ENCODE peak calls at places on chromosome 14, in six cellular contexts. One of them, this sample, is unnamed.

GRCh38 chr14:91256661-91257060 is 12.2 kb upstream of the GPR68 start:
- DNase-seq in hypothalamus: no peak
- DNase-seq in nucleus accumbens: no peak
- DNase-seq in T-helper 2 cell: no peak
- DNase-seq in AG09319: no peak
- DNase-seq in hippocampal formation: no peak
- DNase-seq in this sample: no peak

GRCh38 chr14:69945905-69946304 is 66.7 kb downstream of the SMOC1 start:
- DNase-seq in hypothalamus: no peak
- DNase-seq in nucleus accumbens: no peak
- DNase-seq in T-helper 2 cell: no peak
- DNase-seq in AG09319: no peak
- DNase-seq in hippocampal formation: no peak
- DNase-seq in this sample: no peak

GRCh38 chr14:98144964-98145363 is 1127.0 kb downstream of the BCL11B start:
- DNase-seq in T-helper 2 cell: no peak
- DNase-seq in AG09319: no peak
- DNase-seq in hippocampal formation: no peak
- DNase-seq in hypothalamus: no peak
- DNase-seq in nucleus accumbens: no peak
- DNase-seq in this sample: no peak

GRCh38 chr14:85978851-85979250 is 448.9 kb downstream of the FLRT2 start:
- DNase-seq in AG09319: no peak
- DNase-seq in hypothalamus: no peak
- DNase-seq in T-helper 2 cell: no peak
- DNase-seq in hippocampal formation: no peak
- DNase-seq in nucleus accumbens: no peak
- DNase-seq in this sample: no peak

GRCh38 chr14:72553656-72554055 is 340.2 kb downstream of the DPF3 start:
- DNase-seq in hippocampal formation: no peak
- DNase-seq in AG09319: no peak
- DNase-seq in T-helper 2 cell: no peak
- DNase-seq in hypothalamus: no peak
- DNase-seq in nucleus accumbens: no peak
- DNase-seq in this sample: no peak

GRCh38 chr14:101561145-101561896 is at the start of gene DIO3:
- DNase-seq in nucleus accumbens: no peak
- DNase-seq in hippocampal formation: no peak
- DNase-seq in hypothalamus: no peak
- DNase-seq in AG09319: no peak
- DNase-seq in T-helper 2 cell: no peak
- DNase-seq in this sample: no peak

GRCh38 chr14:67815573-67816235 is 686 bp downstream of the ZFYVE26 start:
- DNase-seq in nucleus accumbens: peak; percentile 22
- DNase-seq in hippocampal formation: no peak
- DNase-seq in hypothalamus: no peak
- DNase-seq in AG09319: no peak
- DNase-seq in T-helper 2 cell: no peak
- DNase-seq in this sample: no peak

GRCh38 chr14:34081576-34082136 is 130.8 kb upstream of the EGLN3 start:
- DNase-seq in nucleus accumbens: no peak
- DNase-seq in AG09319: peak; percentile 11
- DNase-seq in hippocampal formation: no peak
- DNase-seq in T-helper 2 cell: no peak
- DNase-seq in hypothalamus: no peak
- DNase-seq in this sample: no peak

GRCh38 chr14:37539992-37540391 is 55.1 kb downstream of the FOXA1 start:
- DNase-seq in AG09319: no peak
- DNase-seq in hypothalamus: no peak
- DNase-seq in T-helper 2 cell: no peak
- DNase-seq in hippocampal formation: no peak
- DNase-seq in nucleus accumbens: no peak
- DNase-seq in this sample: no peak

GRCh38 chr14:24089890-24090289 is 4.2 kb upstream of the PCK2 start:
- DNase-seq in nucleus accumbens: no peak
- DNase-seq in hippocampal formation: no peak
- DNase-seq in AG09319: no peak
- DNase-seq in T-helper 2 cell: no peak
- DNase-seq in hypothalamus: no peak
- DNase-seq in this sample: no peak

GRCh38 chr14:103444837-103445524 is 59.8 kb downstream of the MARK3 start:
- DNase-seq in hippocampal formation: no peak
- DNase-seq in hypothalamus: no peak
- DNase-seq in nucleus accumbens: no peak
- DNase-seq in T-helper 2 cell: no peak
- DNase-seq in AG09319: no peak
- DNase-seq in this sample: no peak

GRCh38 chr14:23306412-23307145 is at the start of gene BCL2L2:
- DNase-seq in AG09319: peak; percentile 68
- DNase-seq in hypothalamus: peak; percentile 94
- DNase-seq in T-helper 2 cell: no peak
- DNase-seq in nucleus accumbens: peak; percentile 93
- DNase-seq in hippocampal formation: peak; percentile 87
- DNase-seq in this sample: peak; percentile 92

GRCh38 chr14:52352546-52352945 is 38.4 kb downstream of the PTGER2 start:
- DNase-seq in nucleus accumbens: no peak
- DNase-seq in hypothalamus: no peak
- DNase-seq in T-helper 2 cell: no peak
- DNase-seq in AG09319: no peak
- DNase-seq in hippocampal formation: no peak
- DNase-seq in this sample: no peak

GRCh38 chr14:65200454-65200853 is 98.1 kb upstream of the MAX start:
- DNase-seq in AG09319: no peak
- DNase-seq in nucleus accumbens: no peak
- DNase-seq in hypothalamus: no peak
- DNase-seq in T-helper 2 cell: no peak
- DNase-seq in hippocampal formation: no peak
- DNase-seq in this sample: no peak

GRCh38 chr14:105848570-105848969 is 322.2 kb downstream of the TMEM121 start:
- DNase-seq in hypothalamus: no peak
- DNase-seq in T-helper 2 cell: no peak
- DNase-seq in AG09319: no peak
- DNase-seq in nucleus accumbens: no peak
- DNase-seq in hippocampal formation: no peak
- DNase-seq in this sample: no peak

GRCh38 chr14:75223664-75224154 is 47.3 kb upstream of the TMED10 start:
- DNase-seq in AG09319: no peak
- DNase-seq in hippocampal formation: no peak
- DNase-seq in T-helper 2 cell: no peak
- DNase-seq in nucleus accumbens: peak; percentile 55
- DNase-seq in hypothalamus: no peak
- DNase-seq in this sample: peak; percentile 27

GRCh38 chr14:31510222-31510621 is 22.4 kb upstream of the GPR33 start:
- DNase-seq in AG09319: no peak
- DNase-seq in nucleus accumbens: no peak
- DNase-seq in T-helper 2 cell: no peak
- DNase-seq in hippocampal formation: peak; percentile 56
- DNase-seq in hypothalamus: no peak
- DNase-seq in this sample: no peak

GRCh38 chr14:104712881-104713734 is 10.9 kb upstream of the ADSS1 start:
- DNase-seq in nucleus accumbens: no peak
- DNase-seq in AG09319: no peak
- DNase-seq in T-helper 2 cell: no peak
- DNase-seq in hippocampal formation: no peak
- DNase-seq in hypothalamus: no peak
- DNase-seq in this sample: no peak

GRCh38 chr14:50290306-50290705 is 21.7 kb downstream of the L2HGDH start:
- DNase-seq in T-helper 2 cell: no peak
- DNase-seq in hippocampal formation: no peak
- DNase-seq in nucleus accumbens: no peak
- DNase-seq in AG09319: no peak
- DNase-seq in hypothalamus: no peak
- DNase-seq in this sample: no peak

GRCh38 chr14:71383510-71383909 is 476.3 kb downstream of the PCNX1 start:
- DNase-seq in nucleus accumbens: no peak
- DNase-seq in hypothalamus: no peak
- DNase-seq in AG09319: no peak
- DNase-seq in T-helper 2 cell: no peak
- DNase-seq in hippocampal formation: no peak
- DNase-seq in this sample: no peak

GRCh38 chr14:62599616-62600385 is 445.5 kb downstream of the KCNH5 start:
- DNase-seq in T-helper 2 cell: no peak
- DNase-seq in hippocampal formation: no peak
- DNase-seq in hypothalamus: no peak
- DNase-seq in AG09319: no peak
- DNase-seq in nucleus accumbens: no peak
- DNase-seq in this sample: no peak

GRCh38 chr14:63443361-63443760 is 99.8 kb downstream of the PPP2R5E start:
- DNase-seq in hypothalamus: no peak
- DNase-seq in T-helper 2 cell: no peak
- DNase-seq in AG09319: no peak
- DNase-seq in hippocampal formation: no peak
- DNase-seq in nucleus accumbens: peak; percentile 5
- DNase-seq in this sample: no peak

GRCh38 chr14:79412822-79413221 is 798.5 kb downstream of the DIO2 start:
- DNase-seq in T-helper 2 cell: no peak
- DNase-seq in hypothalamus: no peak
- DNase-seq in nucleus accumbens: no peak
- DNase-seq in AG09319: no peak
- DNase-seq in hippocampal formation: no peak
- DNase-seq in this sample: no peak

GRCh38 chr14:34616360-34616759 is 13.6 kb downstream of the SNX6 start:
- DNase-seq in hippocampal formation: no peak
- DNase-seq in T-helper 2 cell: no peak
- DNase-seq in AG09319: no peak
- DNase-seq in nucleus accumbens: no peak
- DNase-seq in hypothalamus: no peak
- DNase-seq in this sample: no peak

GRCh38 chr14:91142214-91142668 is 28.4 kb downstream of the DGLUCY start:
- DNase-seq in T-helper 2 cell: no peak
- DNase-seq in nucleus accumbens: no peak
- DNase-seq in hypothalamus: no peak
- DNase-seq in hippocampal formation: no peak
- DNase-seq in AG09319: no peak
- DNase-seq in this sample: no peak

GRCh38 chr14:104202259-104203070 is 64.1 kb downstream of the KIF26A start:
- DNase-seq in hypothalamus: no peak
- DNase-seq in T-helper 2 cell: no peak
- DNase-seq in AG09319: no peak
- DNase-seq in nucleus accumbens: peak; percentile 54
- DNase-seq in hippocampal formation: no peak
- DNase-seq in this sample: no peak

GRCh38 chr14:105093426-105094192 is 28.4 kb upstream of the GPR132 start:
- DNase-seq in hypothalamus: no peak
- DNase-seq in nucleus accumbens: peak; percentile 47
- DNase-seq in hippocampal formation: no peak
- DNase-seq in T-helper 2 cell: peak; percentile 55
- DNase-seq in AG09319: no peak
- DNase-seq in this sample: no peak

GRCh38 chr14:76500011-76500410 is 124.1 kb downstream of the ESRRB start:
- DNase-seq in hippocampal formation: no peak
- DNase-seq in T-helper 2 cell: no peak
- DNase-seq in hypothalamus: no peak
- DNase-seq in nucleus accumbens: no peak
- DNase-seq in AG09319: no peak
- DNase-seq in this sample: no peak

GRCh38 chr14:99513946-99514551 is 32.8 kb downstream of the CCNK start:
- DNase-seq in AG09319: no peak
- DNase-seq in T-helper 2 cell: no peak
- DNase-seq in hypothalamus: no peak
- DNase-seq in nucleus accumbens: no peak
- DNase-seq in hippocampal formation: no peak
- DNase-seq in this sample: no peak

GRCh38 chr14:95518045-95518751 is 1.7 kb upstream of the SYNE3 start:
- DNase-seq in AG09319: no peak
- DNase-seq in nucleus accumbens: no peak
- DNase-seq in hippocampal formation: no peak
- DNase-seq in T-helper 2 cell: no peak
- DNase-seq in hypothalamus: no peak
- DNase-seq in this sample: no peak

GRCh38 chr14:103871596-103872480 is 24.5 kb upstream of the PPP1R13B start:
- DNase-seq in hypothalamus: no peak
- DNase-seq in AG09319: no peak
- DNase-seq in hippocampal formation: no peak
- DNase-seq in nucleus accumbens: no peak
- DNase-seq in T-helper 2 cell: peak; percentile 58
- DNase-seq in this sample: no peak